ENCODE peak calls at places on chromosomes 16 and 17, in six cellular contexts. W, I, A, N, U and E are unnamed samples.

GRCh38 chr16:53518550-53519416 is 15.8 kb upstream of the AKTIP start:
- DNase-seq in W (peak), I (peak), A (no peak), N (peak), U (no peak), E (no peak)

GRCh38 chr16:66474750-66475199 is 47.7 kb downstream of the BEAN1 start:
- DNase-seq in W (no peak), I (peak), A (no peak), N (peak), U (no peak), E (no peak)

GRCh38 chr16:57004387-57005250 is 15.3 kb downstream of the NLRC5 start:
- DNase-seq in W (no peak), I (peak), A (no peak), N (no peak), U (no peak), E (no peak)

GRCh38 chr16:67116388-67117311 is 6.9 kb downstream of the PHAF1 start:
- DNase-seq in W (peak), I (no peak), A (no peak), N (no peak), U (no peak), E (no peak)

GRCh38 chr17:8954339-8954738 is 11.2 kb downstream of the PIK3R5 start:
- DNase-seq in W (no peak), I (peak), A (peak), N (peak), U (no peak), E (no peak)

GRCh38 chr17:77036841-77037381 is 103.9 kb upstream of the SEC14L1 start:
- DNase-seq in W (no peak), I (peak), A (no peak), N (no peak), U (no peak), E (no peak)

GRCh38 chr17:19354123-19354522 is 8.4 kb downstream of the B9D1 start:
- DNase-seq in W (peak), I (no peak), A (no peak), N (no peak), U (peak), E (no peak)

GRCh38 chr16:31267332-31268032 is 7.7 kb downstream of the ITGAM start:
- DNase-seq in W (no peak), I (no peak), A (no peak), N (no peak), U (no peak), E (no peak)

GRCh38 chr17:28086519-28086918 is 44.0 kb downstream of the NLK start:
- DNase-seq in W (no peak), I (no peak), A (no peak), N (no peak), U (no peak), E (no peak)

GRCh38 chr16:27424772-27425498 is 23.0 kb downstream of the IL21R start:
- DNase-seq in W (no peak), I (no peak), A (no peak), N (peak), U (no peak), E (no peak)

GRCh38 chr17:17180741-17181525 is 25.2 kb downstream of the PLD6 start:
- DNase-seq in W (no peak), I (no peak), A (peak), N (no peak), U (no peak), E (no peak)

GRCh38 chr17:50148226-50149098 is 2.0 kb downstream of the PPP1R9B start:
- DNase-seq in W (peak), I (peak), A (peak), N (peak), U (no peak), E (no peak)

GRCh38 chr16:5058476-5058875 is 7.3 kb downstream of the C16orf89 start:
- DNase-seq in W (no peak), I (no peak), A (no peak), N (no peak), U (no peak), E (no peak)
- TF ChIP-seq CTCF in W (peak), I (no peak), A (peak), N (no peak), U (peak), E (peak)

GRCh38 chr17:29115906-29116651 is 64.1 kb downstream of the MYO18A start:
- DNase-seq in W (peak), I (peak), A (no peak), N (peak), U (peak), E (no peak)
- TF ChIP-seq CTCF in W (peak), I (no peak), A (peak), N (no peak), U (peak), E (peak)

GRCh38 chr17:38922538-38923291 is 2.7 kb upstream of the LASP1NB start:
- DNase-seq in W (peak), I (no peak), A (peak), N (no peak), U (no peak), E (no peak)
- TF ChIP-seq CTCF in W (peak), I (no peak), A (no peak), N (no peak), U (peak), E (no peak)

DNA sequence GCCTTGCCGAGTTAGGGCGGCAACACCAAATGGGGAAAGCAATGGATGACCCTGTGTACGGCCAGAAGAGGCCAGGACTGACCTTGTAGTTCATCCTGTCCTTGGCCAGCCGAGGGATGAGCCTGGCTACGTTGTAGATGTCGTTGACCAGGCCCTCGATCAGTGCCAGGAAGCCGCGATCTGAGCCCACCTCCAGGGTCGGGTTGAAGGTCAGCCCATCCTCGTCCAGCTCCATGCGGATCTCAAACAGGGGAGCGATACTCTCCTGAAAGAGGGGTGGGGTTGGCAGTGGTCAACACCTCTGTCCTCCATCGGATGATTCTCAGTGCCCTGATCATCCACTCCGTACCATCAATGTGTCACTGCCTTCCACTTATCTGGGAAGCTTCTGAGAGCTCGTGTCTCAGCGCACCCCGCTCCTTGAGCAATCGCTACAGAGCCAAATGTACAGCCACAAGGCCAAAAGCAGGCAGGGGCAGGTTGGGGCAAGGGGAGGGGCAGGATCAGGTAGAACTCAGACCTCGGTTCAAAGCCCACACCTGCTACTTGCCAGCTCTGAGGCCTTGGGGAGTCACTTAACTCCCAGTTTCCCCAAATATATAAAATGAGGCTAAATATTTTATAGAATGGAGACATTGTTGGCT is 39.9 kb downstream of the DNAH17 start:
- DNase-seq in W (no peak), I (no peak), A (no peak), N (no peak), U (no peak), E (no peak)
- TF ChIP-seq CTCF in W (no peak), I (no peak), A (no peak), N (no peak), U (no peak), E (no peak)